ENCODE peak calls at places on chromosomes 12 and 14, in four cellular contexts. G is HepG2, Z is K562, T is GM12878. J is an unnamed sample.

GRCh38 chr14:96177766-96178377 is 26.8 kb upstream of the BDKRB2 start:
- DNase-seq in G (no peak), Z (no peak), T (no peak), J (no peak)

GRCh38 chr14:54659365-54659764 is 92.4 kb downstream of the SAMD4A start:
- DNase-seq in G (peak), Z (no peak), T (no peak), J (no peak)

GRCh38 chr14:63243646-63244045 is 39.4 kb downstream of the RHOJ start:
- DNase-seq in G (no peak), Z (no peak), T (no peak), J (no peak)

GRCh38 chr14:77467801-77468200 is 9.9 kb downstream of the AHSA1 start:
- DNase-seq in G (no peak), Z (no peak), T (no peak), J (no peak)

GRCh38 chr12:51323966-51324895 is at the start of gene BIN2:
- DNase-seq in G (no peak), Z (no peak), T (no peak), J (no peak)

GRCh38 chr14:32171469-32171868 is 30.4 kb upstream of the RNU6-7 start:
- DNase-seq in G (no peak), Z (no peak), T (no peak), J (no peak)

GRCh38 chr14:77098470-77099353 is 654 bp downstream of the CIPC start:
- DNase-seq in G (no peak), Z (peak), T (no peak), J (peak)

GRCh38 chr12:117236456-117237001 is 46.3 kb upstream of the FBXO21 start:
- DNase-seq in G (peak), Z (peak), T (no peak), J (peak)

GRCh38 chr12:92290016-92290685 is 144.5 kb upstream of the BTG1 start:
- DNase-seq in G (no peak), Z (no peak), T (no peak), J (no peak)

GRCh38 chr14:23033801-23034497 is 751 bp downstream of the PSMB5 start:
- DNase-seq in G (no peak), Z (no peak), T (no peak), J (no peak)

GRCh38 chr12:119061208-119061796 is 80.0 kb downstream of the SRRM4 start:
- DNase-seq in G (peak), Z (peak), T (no peak), J (no peak)

GRCh38 chr12:2248901-2249381 is 196.2 kb downstream of the CACNA1C start:
- DNase-seq in G (no peak), Z (no peak), T (peak), J (no peak)

GRCh38 chr14:33229269-33229924 is 290.7 kb downstream of the NPAS3 start:
- DNase-seq in G (no peak), Z (no peak), T (no peak), J (no peak)

GRCh38 chr14:61300754-61301153 is 19.6 kb upstream of the TMEM30B start:
- DNase-seq in G (no peak), Z (no peak), T (no peak), J (no peak)

GRCh38 chr12:117034691-117035090 is 64.5 kb downstream of the TESC start:
- DNase-seq in G (no peak), Z (no peak), T (no peak), J (no peak)

GRCh38 chr14:75369506-75369905 is 58.3 kb upstream of the JDP2 start:
- DNase-seq in G (no peak), Z (no peak), T (no peak), J (no peak)

GRCh38 chr12:62873826-62874448 is 61.0 kb downstream of the PPM1H start:
- DNase-seq in G (no peak), Z (no peak), T (no peak), J (no peak)

GRCh38 chr14:101457177-101457935 is 103.9 kb upstream of the DIO3 start:
- DNase-seq in G (no peak), Z (no peak), T (no peak), J (no peak)

GRCh38 chr14:50340945-50341344 is 28.8 kb downstream of the DMAC2L start:
- DNase-seq in G (no peak), Z (peak), T (no peak), J (no peak)

GRCh38 chr12:118102070-118102469 is 1.7 kb downstream of the VSIG10 start:
- DNase-seq in G (peak), Z (no peak), T (no peak), J (peak)

GRCh38 chr14:90644882-90645281 is 171.3 kb downstream of the TTC7B start:
- DNase-seq in G (peak), Z (no peak), T (no peak), J (no peak)

GRCh38 chr12:77323778-77324415 is 258.5 kb upstream of the E2F7 start:
- DNase-seq in G (no peak), Z (no peak), T (no peak), J (no peak)

GRCh38 chr12:1691123-1692007 is 495 bp downstream of the ADIPOR2 start:
- DNase-seq in G (peak), Z (no peak), T (no peak), J (no peak)

GRCh38 chr12:5395443-5396401 is 36.2 kb upstream of the NTF3 start:
- DNase-seq in G (no peak), Z (no peak), T (no peak), J (no peak)

GRCh38 chr12:132296063-132296462 is 33.3 kb downstream of the GALNT9 start:
- DNase-seq in G (no peak), Z (no peak), T (no peak), J (no peak)

GRCh38 chr12:28941248-28941647 is 207.8 kb upstream of the FAR2 start:
- DNase-seq in G (no peak), Z (no peak), T (no peak), J (no peak)

GRCh38 chr12:12721251-12721689 is 4.1 kb downstream of the CDKN1B start:
- DNase-seq in G (no peak), Z (no peak), T (no peak), J (no peak)

GRCh38 chr14:51219473-51220448 is 20.3 kb upstream of the TMX1 start:
- DNase-seq in G (peak), Z (no peak), T (no peak), J (peak)

GRCh38 chr12:20367731-20368652 is at the start of gene PDE3A:
- DNase-seq in G (no peak), Z (no peak), T (no peak), J (peak)

GRCh38 chr14:97210202-97210601 is 413.0 kb downstream of the VRK1 start:
- DNase-seq in G (no peak), Z (no peak), T (no peak), J (no peak)
- TF ChIP-seq POLR2AphosphoS2 in G (no peak), Z (no peak), T (no peak), J (no peak)

DNA sequence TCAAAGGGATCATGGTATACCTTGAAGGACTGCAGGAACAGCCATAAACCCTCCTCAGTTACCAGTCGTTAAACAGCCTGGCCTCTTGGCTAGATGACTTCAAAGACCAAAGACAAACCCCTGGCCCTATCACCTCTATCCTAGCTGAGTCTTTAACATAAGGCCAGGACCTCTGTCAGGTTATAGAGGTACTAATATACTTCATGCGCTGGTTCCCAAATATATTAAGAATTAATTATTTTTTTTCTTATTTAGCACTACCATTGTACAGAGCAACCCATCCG is 459.8 kb downstream of the RAD51B start:
- DNase-seq in G (no peak), Z (no peak), T (no peak), J (no peak)
- H3K27ac ChIP-seq in G (peak), Z (no peak), T (peak), J (peak)

GRCh38 chr12:124687695-124688301 is 120.4 kb upstream of the NCOR2 start:
- DNase-seq in G (no peak), Z (no peak), T (no peak), J (no peak)
- TF ChIP-seq POLR2AphosphoS2 in G (no peak), Z (no peak), T (no peak), J (no peak)

GRCh38 chr12:80709811-80710726 is 2.6 kb downstream of the MYF6 start:
- DNase-seq in G (peak), Z (no peak), T (no peak), J (no peak)
- H3K27ac ChIP-seq in G (no peak), Z (no peak), T (no peak), J (no peak)

GRCh38 chr14:65604946-65605345 is 192.4 kb downstream of the FUT8 start:
- DNase-seq in G (no peak), Z (no peak), T (no peak), J (no peak)

GRCh38 chr14:65594882-65595237 is 182.3 kb downstream of the FUT8 start:
- DNase-seq in G (no peak), Z (no peak), T (no peak), J (no peak)

GRCh38 chr14:65599375-65599774 is 186.8 kb downstream of the FUT8 start:
- DNase-seq in G (no peak), Z (no peak), T (no peak), J (no peak)

GRCh38 chr14:65604535-65604934 is 192.0 kb downstream of the FUT8 start:
- DNase-seq in G (no peak), Z (no peak), T (no peak), J (no peak)

DNA sequence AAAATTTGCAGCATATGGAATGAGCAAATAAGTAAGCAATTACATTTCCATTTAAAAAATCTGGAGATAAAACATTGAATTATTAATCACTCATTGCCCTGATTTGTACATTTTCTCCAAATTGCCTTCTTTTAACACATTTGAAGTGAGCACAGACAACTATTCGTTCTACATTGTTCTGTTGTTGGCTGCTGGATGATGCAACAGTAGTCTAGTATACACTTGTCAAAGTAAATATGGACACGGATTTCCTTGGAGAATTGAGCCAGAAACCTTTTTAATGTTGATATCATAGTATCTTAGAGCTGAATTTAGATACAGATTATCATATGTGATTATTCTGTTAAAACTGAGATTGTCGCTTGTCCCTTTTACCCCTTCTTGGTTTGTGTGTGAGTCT is 188.2 kb downstream of the FUT8 start:
- DNase-seq in G (no peak), Z (no peak), T (no peak), J (no peak)
- TF ChIP-seq POLR2AphosphoS2 in G (no peak), Z (no peak), T (no peak), J (no peak)

DNA sequence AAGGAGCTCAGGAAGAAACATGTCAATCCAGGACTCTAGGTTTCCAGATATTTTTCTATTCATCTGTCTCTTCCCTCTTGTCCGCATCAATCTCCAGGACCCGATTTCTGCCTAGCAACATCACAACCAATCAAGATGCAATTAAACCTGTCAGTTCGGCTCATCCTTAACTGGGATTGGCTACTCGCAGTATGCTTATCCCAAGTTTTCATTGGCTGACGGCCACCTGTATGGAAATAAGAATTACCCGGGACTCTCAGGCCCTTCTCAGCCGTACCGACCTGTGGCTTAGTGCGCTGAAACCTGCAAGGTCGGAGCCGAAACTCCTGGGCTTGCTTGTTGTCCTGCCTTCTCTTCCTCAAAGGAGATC is 20.4 kb upstream of the ATP5MC2 start:
- DNase-seq in G (peak), Z (peak), T (peak), J (peak)
- H3K27ac ChIP-seq in G (no peak), Z (no peak), T (no peak), J (no peak)

GRCh38 chr14:36538051-36538450 is 18.0 kb upstream of the NKX2-1 start:
- DNase-seq in G (no peak), Z (no peak), T (no peak), J (no peak)
- TF ChIP-seq POLR2AphosphoS2 in G (no peak), Z (no peak), T (no peak), J (no peak)

GRCh38 chr12:54424232-54424631 is 5.2 kb upstream of the ITGA5 start:
- DNase-seq in G (no peak), Z (no peak), T (no peak), J (no peak)
- H3K27ac ChIP-seq in G (no peak), Z (no peak), T (no peak), J (peak)

GRCh38 chr12:40749863-40750262 is 57.6 kb downstream of the CNTN1 start:
- DNase-seq in G (no peak), Z (no peak), T (no peak), J (no peak)

DNA sequence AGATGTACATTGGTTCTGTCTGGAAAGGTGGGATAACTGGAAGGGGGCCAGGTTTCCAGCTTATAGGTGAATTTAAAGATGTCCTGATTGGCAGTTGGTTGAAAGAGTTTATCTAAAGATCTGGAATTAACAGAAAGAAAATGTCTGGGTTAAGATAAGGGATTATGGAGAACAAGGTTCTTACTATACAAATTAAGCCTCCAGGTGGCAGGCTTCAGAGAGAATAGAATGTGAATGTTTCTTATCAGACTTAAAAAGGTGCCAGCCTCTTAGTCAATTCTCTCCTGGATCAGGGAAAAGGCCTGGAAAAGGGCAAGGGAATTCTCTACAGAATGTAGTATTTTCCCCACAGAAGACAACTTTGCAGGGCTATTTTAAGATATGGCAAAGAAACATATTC is 53.1 kb downstream of the CNTN1 start:
- DNase-seq in G (no peak), Z (no peak), T (no peak), J (no peak)
- TF ChIP-seq POLR2AphosphoS2 in G (no peak), Z (no peak), T (no peak), J (no peak)

GRCh38 chr14:73797540-73797925 is 54.1 kb upstream of the PTGR2 start:
- DNase-seq in G (no peak), Z (no peak), T (no peak), J (no peak)
- H3K27ac ChIP-seq in G (no peak), Z (no peak), T (no peak), J (peak)